ENCODE peak calls at places on chromosome 6, in four cellular contexts. E is HCT116, S is IMR-90, D is right lobe of liver. X is an unnamed sample.

GRCh38 chr6:53794073-53794719 is 609 bp upstream of the LRRC1 start:
- ATAC-seq in E (peak), S (peak), D (peak), X (peak)

GRCh38 chr6:46677314-46677654 is 10.4 kb upstream of the TDRD6 start:
- ATAC-seq in S (no peak), E (peak), D (no peak), X (no peak)

GRCh38 chr6:137560184-137560563 is 66.0 kb upstream of the OLIG3 start:
- ATAC-seq in E (no peak), S (no peak), D (no peak), X (no peak)

GRCh38 chr6:83546636-83547035 is 34.3 kb downstream of the PRSS35 start:
- ATAC-seq in D (no peak), S (peak), E (no peak), X (no peak)

GRCh38 chr6:63582579-63583231 is 10.4 kb downstream of the LOC128125822 start:
- ATAC-seq in S (no peak), E (no peak), D (peak), X (no peak)

GRCh38 chr6:142395768-142396231 is 94.0 kb downstream of the ADGRG6 start:
- ATAC-seq in S (peak), E (no peak), D (no peak), X (no peak)

GRCh38 chr6:167682125-167682524 is 144.6 kb upstream of the AFDN start:
- ATAC-seq in D (no peak), S (no peak), E (no peak), X (no peak)

GRCh38 chr6:13407709-13408695 is 79.4 kb downstream of the GFOD1 start:
- ATAC-seq in S (peak), E (peak), D (peak), X (peak)

GRCh38 chr6:130931683-130932082 is 104.5 kb downstream of the SMLR1 start:
- ATAC-seq in D (peak), S (no peak), E (no peak), X (no peak)

GRCh38 chr6:136251394-136251793 is 1.3 kb upstream of the MTFR2 start:
- ATAC-seq in D (no peak), S (no peak), E (no peak), X (no peak)

GRCh38 chr6:47698342-47698787 is at the start of gene ADGRF4:
- ATAC-seq in S (peak), E (no peak), D (no peak), X (peak)

GRCh38 chr6:137119196-137120104 is 54.0 kb downstream of the IL22RA2 start:
- ATAC-seq in S (no peak), E (no peak), D (peak), X (no peak)

GRCh38 chr6:53020005-53020744 is 25.1 kb upstream of the GSTA4 start:
- ATAC-seq in E (no peak), S (no peak), D (no peak), X (no peak)

GRCh38 chr6:133411757-133412156 is 170.6 kb downstream of the EYA4 start:
- ATAC-seq in S (no peak), E (no peak), D (no peak), X (no peak)

GRCh38 chr6:63392092-63392724 is 72.4 kb upstream of the LGSN start:
- ATAC-seq in S (no peak), E (no peak), D (peak), X (peak)

GRCh38 chr6:45737331-45738056 is 278.2 kb downstream of the CLIC5 start:
- ATAC-seq in S (no peak), D (peak), E (no peak), X (no peak)

GRCh38 chr6:208973-209372 is 83.3 kb upstream of the DUSP22 start:
- ATAC-seq in E (no peak), S (no peak), D (no peak), X (no peak)

GRCh38 chr6:20483902-20484497 is 50.3 kb upstream of the CDKAL1 start:
- ATAC-seq in S (no peak), D (peak), E (peak), X (peak)

GRCh38 chr6:98824163-98824906 is 10.0 kb upstream of the POU3F2 start:
- ATAC-seq in S (no peak), D (no peak), E (no peak), X (no peak)

GRCh38 chr6:68653074-68653705 is 18.1 kb downstream of the ADGRB3 start:
- ATAC-seq in D (no peak), E (no peak), S (no peak), X (no peak)

GRCh38 chr6:132687306-132687705 is 26.5 kb downstream of the VNN1 start:
- ATAC-seq in E (no peak), S (peak), D (peak), X (no peak)

GRCh38 chr6:490251-491037 is 98.9 kb downstream of the IRF4 start:
- ATAC-seq in E (no peak), D (no peak), S (no peak), X (no peak)

GRCh38 chr6:166382933-166383816 is at the start of gene MPC1:
- ATAC-seq in D (peak), S (peak), E (peak), X (peak)

GRCh38 chr6:158047120-158047518 is 65.5 kb downstream of the SYNJ2 start:
- ATAC-seq in S (no peak), D (no peak), E (peak), X (no peak)

GRCh38 chr6:166725571-166725970 is 98.5 kb upstream of the RPS6KA2 start:
- ATAC-seq in D (no peak), S (no peak), E (no peak), X (no peak)

GRCh38 chr6:12560315-12560714 is 156.3 kb upstream of the PHACTR1 start:
- ATAC-seq in D (no peak), E (no peak), S (no peak), X (no peak)

GRCh38 chr6:159683722-159684304 is 9.2 kb downstream of the SOD2 start:
- ATAC-seq in D (peak), S (no peak), E (no peak), X (no peak)

GRCh38 chr6:44771647-44772415 is 384.3 kb downstream of the CDC5L start:
- ATAC-seq in D (peak), S (no peak), E (no peak), X (no peak)

GRCh38 chr6:101001012-101001411 is 119.9 kb upstream of the ASCC3 start:
- ATAC-seq in E (no peak), S (no peak), D (no peak), X (no peak)

GRCh38 chr6:27295301-27296079 is 16.6 kb downstream of the POM121L2 start:
- ATAC-seq in E (peak), S (peak), D (no peak), X (no peak)

GRCh38 chr6:167833396-167833763 is 6.7 kb downstream of the AFDN start:
- ATAC-seq in S (no peak), E (no peak), D (peak), X (no peak)

GRCh38 chr6:3939964-3940363 is 90.8 kb downstream of the FAM50B start:
- ATAC-seq in E (no peak), D (no peak), S (peak), X (no peak)

GRCh38 chr6:106116125-106116524 is 30.0 kb downstream of the PRDM1 start:
- ATAC-seq in D (no peak), E (no peak), S (no peak), X (no peak)

GRCh38 chr6:44298055-44298803 is 14.9 kb downstream of the AARS2 start:
- ATAC-seq in D (peak), E (peak), S (peak), X (no peak)

GRCh38 chr6:37850728-37851285 is 31.3 kb downstream of the ZFAND3 start:
- ATAC-seq in D (no peak), S (no peak), E (no peak), X (no peak)

GRCh38 chr6:312704-313485 is 20.6 kb downstream of the DUSP22 start:
- ATAC-seq in E (no peak), D (peak), S (no peak), X (peak)

GRCh38 chr6:34865107-34865506 is 22.7 kb downstream of the TAF11 start:
- ATAC-seq in D (peak), S (no peak), E (no peak), X (peak)

GRCh38 chr6:31079656-31080261 is 32.6 kb downstream of the C6orf15 start:
- ATAC-seq in E (peak), D (peak), S (peak), X (peak)

GRCh38 chr6:143689852-143690251 is 12.1 kb downstream of the PHACTR2 start:
- ATAC-seq in D (no peak), S (no peak), E (no peak), X (no peak)

GRCh38 chr6:151379933-151380847 is 11.2 kb downstream of the ZBTB2 start:
- ATAC-seq in E (peak), D (peak), S (no peak), X (no peak)
- H3K27ac ChIP-seq in E (no peak), D (peak), S (no peak), X (no peak)

GRCh38 chr6:36676142-36677058 is 2.1 kb upstream of the CDKN1A start:
- ATAC-seq in S (peak), E (no peak), D (no peak), X (no peak)
- TF ChIP-seq POLR2A in S (no peak), E (no peak), D (no peak), X (no peak)

DNA sequence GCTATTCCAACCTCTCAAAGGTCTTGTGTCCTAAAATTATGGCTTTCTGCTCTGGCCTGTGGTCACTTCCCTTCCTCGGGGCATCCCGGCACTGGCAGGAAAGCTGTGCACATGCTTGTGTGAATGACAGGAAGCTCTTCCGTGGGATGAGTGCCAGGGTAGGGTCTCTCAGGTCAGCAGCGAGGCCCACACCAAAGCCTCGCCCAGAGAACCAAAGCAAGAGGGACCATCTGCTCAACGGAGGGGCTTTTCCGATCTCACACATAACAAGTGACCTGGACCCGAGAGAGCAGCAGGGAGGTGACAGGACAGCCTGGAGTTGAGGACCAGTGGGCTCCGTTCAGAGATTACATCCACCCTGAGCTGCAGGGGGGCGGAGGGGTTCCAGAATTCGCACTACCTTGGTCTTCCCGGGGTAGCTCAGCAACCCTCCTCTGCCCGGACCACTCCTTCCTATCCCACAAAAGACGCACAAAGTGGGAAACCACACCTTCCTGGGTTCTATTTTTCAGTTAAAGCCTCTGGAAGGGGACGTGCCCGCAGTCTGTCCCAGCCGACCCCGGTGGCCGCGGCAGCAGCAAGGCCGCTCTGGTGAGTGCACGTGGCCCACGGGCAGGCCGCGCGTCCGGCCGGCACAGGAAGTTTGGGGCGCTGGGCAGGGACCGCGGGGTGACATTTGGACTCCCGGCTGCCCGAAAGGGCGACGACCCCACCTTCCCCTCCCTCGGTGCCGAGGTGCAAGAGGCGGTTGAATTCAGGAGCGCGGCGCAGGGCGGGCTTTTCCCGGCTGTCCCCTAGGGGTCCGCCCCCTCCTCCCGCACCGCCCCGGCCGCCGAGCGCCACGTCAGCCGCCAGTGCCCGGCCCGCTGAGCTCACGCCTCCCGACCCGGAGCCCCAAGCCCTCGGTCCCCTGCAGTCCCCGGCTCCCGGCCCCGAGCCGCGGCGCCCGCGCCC is 988 bp downstream of the TXNDC5 start:
- ATAC-seq in S (peak), D (peak), E (peak), X (peak)
- H3K27ac ChIP-seq in S (peak), D (peak), E (peak), X (no peak)

DNA sequence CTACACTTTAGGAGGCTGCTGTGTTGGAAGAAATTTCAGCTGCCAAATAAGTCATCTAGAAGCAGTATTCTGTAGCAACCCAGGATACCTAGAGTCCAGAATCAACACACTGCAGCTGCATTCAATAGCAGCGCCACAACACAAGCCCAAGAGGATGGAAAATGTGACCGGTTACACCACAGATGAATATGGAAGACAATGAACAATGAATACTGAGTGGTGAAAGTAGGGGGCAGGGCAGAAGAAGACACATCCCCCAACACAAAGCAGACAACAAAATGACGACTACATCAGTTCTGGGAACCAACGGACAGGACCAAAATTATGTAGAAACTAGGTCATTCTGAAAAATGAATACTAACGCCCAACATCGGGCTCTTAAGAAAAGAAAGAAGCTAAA is 38.2 kb downstream of the KIF6 start:
- ATAC-seq in E (no peak), D (no peak), S (no peak), X (no peak)
- TF ChIP-seq POLR2A in E (no peak), D (no peak), S (no peak), X (no peak)

GRCh38 chr6:127078669-127079068 is 39.8 kb upstream of the RSPO3 start:
- ATAC-seq in D (no peak), S (no peak), E (no peak), X (no peak)

GRCh38 chr6:127080081-127080480 is 38.4 kb upstream of the RSPO3 start:
- ATAC-seq in D (no peak), S (no peak), E (no peak), X (no peak)

GRCh38 chr6:127073222-127073621 is 45.2 kb upstream of the RSPO3 start:
- ATAC-seq in S (no peak), E (no peak), D (no peak), X (no peak)

GRCh38 chr6:127079681-127080080 is 38.8 kb upstream of the RSPO3 start:
- ATAC-seq in D (no peak), S (no peak), E (no peak), X (no peak)

GRCh38 chr6:127077886-127078285 is 40.6 kb upstream of the RSPO3 start:
- ATAC-seq in E (no peak), S (no peak), D (no peak), X (no peak)
- H3K27ac ChIP-seq in E (no peak), S (no peak), D (no peak), X (no peak)

X was measured in gastroesophageal sphincter.